ENCODE peak calls at places on chromosome 16, in eight cellular contexts. One of them, this sample, is unnamed.

GRCh38 chr16:69276143-69277115 is 34.7 kb upstream of the VPS4A start:
- DNase-seq in neural progenitor cell: no peak
- DNase-seq in mucosa of descending colon: no peak
- DNase-seq in HFF-Myc: peak; percentile 83
- DNase-seq in brain microvascular endothelial cell: peak; percentile 89
- DNase-seq in fibroblast of the aortic adventitia: peak; percentile 98
- DNase-seq in body of pancreas: peak; percentile 37
- DNase-seq in fibroblast of pulmonary artery: peak; percentile 96
- DNase-seq in this sample: no peak

GRCh38 chr16:68921654-68922053 is 78.3 kb downstream of the TANGO6 start:
- DNase-seq in neural progenitor cell: no peak
- DNase-seq in fibroblast of pulmonary artery: peak; percentile 48
- DNase-seq in fibroblast of the aortic adventitia: no peak
- DNase-seq in brain microvascular endothelial cell: no peak
- DNase-seq in body of pancreas: peak; percentile 25
- DNase-seq in HFF-Myc: no peak
- DNase-seq in mucosa of descending colon: no peak
- DNase-seq in this sample: peak; percentile 82

GRCh38 chr16:26645629-26646028 is 421.1 kb upstream of the C16orf82 start:
- DNase-seq in body of pancreas: peak; percentile 46
- DNase-seq in brain microvascular endothelial cell: no peak
- DNase-seq in neural progenitor cell: peak; percentile 80
- DNase-seq in fibroblast of the aortic adventitia: no peak
- DNase-seq in HFF-Myc: no peak
- DNase-seq in mucosa of descending colon: no peak
- DNase-seq in fibroblast of pulmonary artery: no peak
- DNase-seq in this sample: no peak

GRCh38 chr16:85136213-85136704 is 24.0 kb upstream of the CIBAR2 start:
- DNase-seq in fibroblast of pulmonary artery: no peak
- DNase-seq in body of pancreas: peak; percentile 33
- DNase-seq in HFF-Myc: no peak
- DNase-seq in neural progenitor cell: no peak
- DNase-seq in mucosa of descending colon: no peak
- DNase-seq in fibroblast of the aortic adventitia: no peak
- DNase-seq in brain microvascular endothelial cell: no peak
- DNase-seq in this sample: no peak

GRCh38 chr16:85777583-85778310 is 21.6 kb downstream of the EMC8 start:
- DNase-seq in fibroblast of the aortic adventitia: no peak
- DNase-seq in mucosa of descending colon: no peak
- DNase-seq in neural progenitor cell: no peak
- DNase-seq in body of pancreas: no peak
- DNase-seq in HFF-Myc: no peak
- DNase-seq in fibroblast of pulmonary artery: no peak
- DNase-seq in brain microvascular endothelial cell: no peak
- DNase-seq in this sample: no peak

GRCh38 chr16:7914738-7915137 is 582.1 kb downstream of the RBFOX1 start:
- DNase-seq in HFF-Myc: no peak
- DNase-seq in fibroblast of pulmonary artery: no peak
- DNase-seq in brain microvascular endothelial cell: no peak
- DNase-seq in mucosa of descending colon: no peak
- DNase-seq in body of pancreas: no peak
- DNase-seq in neural progenitor cell: no peak
- DNase-seq in fibroblast of the aortic adventitia: no peak
- DNase-seq in this sample: no peak

GRCh38 chr16:58363746-58364393 is 28.4 kb upstream of the GINS3 start:
- DNase-seq in neural progenitor cell: no peak
- DNase-seq in HFF-Myc: no peak
- DNase-seq in mucosa of descending colon: no peak
- DNase-seq in fibroblast of the aortic adventitia: no peak
- DNase-seq in body of pancreas: no peak
- DNase-seq in fibroblast of pulmonary artery: no peak
- DNase-seq in brain microvascular endothelial cell: no peak
- DNase-seq in this sample: no peak

GRCh38 chr16:23879735-23880373 is 44.1 kb downstream of the PRKCB start:
- DNase-seq in HFF-Myc: no peak
- DNase-seq in neural progenitor cell: no peak
- DNase-seq in fibroblast of the aortic adventitia: no peak
- DNase-seq in mucosa of descending colon: no peak
- DNase-seq in fibroblast of pulmonary artery: no peak
- DNase-seq in body of pancreas: no peak
- DNase-seq in brain microvascular endothelial cell: no peak
- DNase-seq in this sample: no peak

GRCh38 chr16:12575288-12575687 is 228.4 kb downstream of the CPPED1 start:
- DNase-seq in HFF-Myc: no peak
- DNase-seq in fibroblast of pulmonary artery: no peak
- DNase-seq in mucosa of descending colon: no peak
- DNase-seq in neural progenitor cell: no peak
- DNase-seq in body of pancreas: no peak
- DNase-seq in brain microvascular endothelial cell: no peak
- DNase-seq in fibroblast of the aortic adventitia: no peak
- DNase-seq in this sample: no peak

GRCh38 chr16:84922351-84923135 is 88.8 kb downstream of the ZDHHC7 start:
- DNase-seq in fibroblast of pulmonary artery: peak; percentile 76
- DNase-seq in brain microvascular endothelial cell: peak; percentile 12
- DNase-seq in neural progenitor cell: peak; percentile 34
- DNase-seq in body of pancreas: peak; percentile 47
- DNase-seq in fibroblast of the aortic adventitia: peak; percentile 38
- DNase-seq in HFF-Myc: no peak
- DNase-seq in mucosa of descending colon: peak; percentile 65
- DNase-seq in this sample: no peak

GRCh38 chr16:87198881-87199280 is 118.3 kb downstream of the C16orf95 start:
- DNase-seq in HFF-Myc: no peak
- DNase-seq in fibroblast of pulmonary artery: no peak
- DNase-seq in fibroblast of the aortic adventitia: no peak
- DNase-seq in body of pancreas: no peak
- DNase-seq in neural progenitor cell: no peak
- DNase-seq in brain microvascular endothelial cell: no peak
- DNase-seq in mucosa of descending colon: no peak
- DNase-seq in this sample: no peak

GRCh38 chr16:1077877-1078578 is 5.5 kb downstream of the SSTR5 start:
- DNase-seq in fibroblast of the aortic adventitia: no peak
- DNase-seq in body of pancreas: no peak
- DNase-seq in HFF-Myc: no peak
- DNase-seq in fibroblast of pulmonary artery: no peak
- DNase-seq in mucosa of descending colon: no peak
- DNase-seq in neural progenitor cell: no peak
- DNase-seq in brain microvascular endothelial cell: no peak
- DNase-seq in this sample: no peak
- H3K4me3 ChIP-seq in fibroblast of the aortic adventitia: no peak overlapping the region
- H3K4me3 ChIP-seq in body of pancreas: no peak overlapping the region
- H3K4me3 ChIP-seq in HFF-Myc: no peak overlapping the region
- H3K4me3 ChIP-seq in fibroblast of pulmonary artery: no peak overlapping the region
- H3K4me3 ChIP-seq in mucosa of descending colon: no peak overlapping the region
- H3K4me3 ChIP-seq in neural progenitor cell: no peak overlapping the region
- H3K4me3 ChIP-seq in brain microvascular endothelial cell: no peak overlapping the region
- H3K4me3 ChIP-seq in this sample: peak overlapping the region; percentile 34

GRCh38 chr16:88585269-88585668 is 15.1 kb downstream of the ZC3H18 start:
- DNase-seq in fibroblast of the aortic adventitia: no peak
- DNase-seq in mucosa of descending colon: no peak
- DNase-seq in brain microvascular endothelial cell: no peak
- DNase-seq in neural progenitor cell: no peak
- DNase-seq in body of pancreas: no peak
- DNase-seq in fibroblast of pulmonary artery: no peak
- DNase-seq in HFF-Myc: no peak
- DNase-seq in this sample: no peak

GRCh38 chr16:88591577-88592021 is 21.4 kb downstream of the ZC3H18 start:
- DNase-seq in body of pancreas: peak; percentile 24
- DNase-seq in neural progenitor cell: no peak
- DNase-seq in HFF-Myc: no peak
- DNase-seq in fibroblast of pulmonary artery: peak; percentile 11
- DNase-seq in mucosa of descending colon: no peak
- DNase-seq in fibroblast of the aortic adventitia: peak; percentile 69
- DNase-seq in brain microvascular endothelial cell: no peak
- DNase-seq in this sample: no peak

GRCh38 chr16:88588754-88589153 is 18.6 kb downstream of the ZC3H18 start:
- DNase-seq in fibroblast of the aortic adventitia: no peak
- DNase-seq in body of pancreas: no peak
- DNase-seq in mucosa of descending colon: no peak
- DNase-seq in fibroblast of pulmonary artery: no peak
- DNase-seq in HFF-Myc: no peak
- DNase-seq in brain microvascular endothelial cell: no peak
- DNase-seq in neural progenitor cell: no peak
- DNase-seq in this sample: no peak

GRCh38 chr16:88589441-88589840 is 19.2 kb downstream of the ZC3H18 start:
- DNase-seq in body of pancreas: no peak
- DNase-seq in HFF-Myc: no peak
- DNase-seq in neural progenitor cell: no peak
- DNase-seq in fibroblast of pulmonary artery: no peak
- DNase-seq in fibroblast of the aortic adventitia: no peak
- DNase-seq in mucosa of descending colon: no peak
- DNase-seq in brain microvascular endothelial cell: no peak
- DNase-seq in this sample: no peak

GRCh38 chr16:88588148-88588547 is 17.9 kb downstream of the ZC3H18 start:
- DNase-seq in neural progenitor cell: no peak
- DNase-seq in HFF-Myc: no peak
- DNase-seq in body of pancreas: no peak
- DNase-seq in brain microvascular endothelial cell: no peak
- DNase-seq in fibroblast of pulmonary artery: no peak
- DNase-seq in mucosa of descending colon: no peak
- DNase-seq in fibroblast of the aortic adventitia: no peak
- DNase-seq in this sample: no peak
- TF ChIP-seq CTCF in neural progenitor cell: no peak
- TF ChIP-seq CTCF in HFF-Myc: no peak
- TF ChIP-seq CTCF in body of pancreas: no peak
- TF ChIP-seq CTCF in brain microvascular endothelial cell: no peak
- TF ChIP-seq CTCF in fibroblast of pulmonary artery: no peak
- TF ChIP-seq CTCF in mucosa of descending colon: no peak
- TF ChIP-seq CTCF in fibroblast of the aortic adventitia: no peak
- TF ChIP-seq CTCF in this sample: no peak

GRCh38 chr16:50692644-50692998 is 785 bp upstream of the NOD2 start:
- DNase-seq in HFF-Myc: no peak
- DNase-seq in fibroblast of the aortic adventitia: no peak
- DNase-seq in body of pancreas: no peak
- DNase-seq in neural progenitor cell: no peak
- DNase-seq in fibroblast of pulmonary artery: no peak
- DNase-seq in mucosa of descending colon: no peak
- DNase-seq in brain microvascular endothelial cell: no peak
- DNase-seq in this sample: no peak
- H3K4me3 ChIP-seq in HFF-Myc: no peak overlapping the region
- H3K4me3 ChIP-seq in fibroblast of the aortic adventitia: no peak overlapping the region
- H3K4me3 ChIP-seq in body of pancreas: no peak overlapping the region
- H3K4me3 ChIP-seq in neural progenitor cell: no peak overlapping the region
- H3K4me3 ChIP-seq in fibroblast of pulmonary artery: no peak overlapping the region
- H3K4me3 ChIP-seq in mucosa of descending colon: no peak overlapping the region
- H3K4me3 ChIP-seq in brain microvascular endothelial cell: no peak overlapping the region
- H3K4me3 ChIP-seq in this sample: no peak overlapping the region

DNA sequence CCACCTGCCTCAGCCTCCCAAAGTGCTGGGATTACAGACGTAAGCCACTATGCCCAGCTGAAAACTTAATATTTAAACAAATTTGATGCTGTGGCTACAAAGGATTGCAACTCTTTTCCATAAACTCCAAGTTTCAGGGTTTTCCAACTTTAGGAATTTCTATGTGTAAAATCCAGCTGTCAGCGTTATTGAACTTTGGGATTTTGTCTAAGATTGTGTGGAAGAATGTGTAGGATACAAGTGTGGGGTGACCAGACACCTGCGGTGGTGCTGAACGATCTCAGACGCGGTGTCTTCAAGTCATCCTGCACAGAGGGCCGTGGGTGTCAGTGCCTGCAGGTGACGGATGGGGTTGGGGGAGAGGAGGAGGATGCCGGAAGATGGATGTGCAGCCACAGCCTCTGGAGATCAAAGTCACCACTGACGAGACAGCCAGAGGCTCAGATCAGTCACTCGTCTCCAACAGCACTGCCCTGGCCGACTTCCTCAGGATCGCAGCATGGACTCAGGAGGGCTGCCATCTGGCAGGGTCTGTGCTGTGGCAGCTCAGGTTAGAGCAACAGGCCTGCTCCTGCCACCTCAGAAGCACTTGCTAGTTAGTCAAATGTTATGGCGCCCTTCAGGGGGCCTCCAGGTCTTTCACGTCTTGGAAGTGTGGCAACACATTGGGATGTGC is 13.0 kb downstream of the ACSF3 start:
- DNase-seq in fibroblast of pulmonary artery: no peak
- DNase-seq in brain microvascular endothelial cell: no peak
- DNase-seq in mucosa of descending colon: no peak
- DNase-seq in neural progenitor cell: no peak
- DNase-seq in body of pancreas: no peak
- DNase-seq in fibroblast of the aortic adventitia: no peak
- DNase-seq in HFF-Myc: no peak
- DNase-seq in this sample: no peak
- TF ChIP-seq CTCF in fibroblast of pulmonary artery: no peak
- TF ChIP-seq CTCF in brain microvascular endothelial cell: no peak
- TF ChIP-seq CTCF in mucosa of descending colon: no peak
- TF ChIP-seq CTCF in neural progenitor cell: no peak
- TF ChIP-seq CTCF in body of pancreas: no peak
- TF ChIP-seq CTCF in fibroblast of the aortic adventitia: no peak
- TF ChIP-seq CTCF in HFF-Myc: no peak
- TF ChIP-seq CTCF in this sample: no peak

DNA sequence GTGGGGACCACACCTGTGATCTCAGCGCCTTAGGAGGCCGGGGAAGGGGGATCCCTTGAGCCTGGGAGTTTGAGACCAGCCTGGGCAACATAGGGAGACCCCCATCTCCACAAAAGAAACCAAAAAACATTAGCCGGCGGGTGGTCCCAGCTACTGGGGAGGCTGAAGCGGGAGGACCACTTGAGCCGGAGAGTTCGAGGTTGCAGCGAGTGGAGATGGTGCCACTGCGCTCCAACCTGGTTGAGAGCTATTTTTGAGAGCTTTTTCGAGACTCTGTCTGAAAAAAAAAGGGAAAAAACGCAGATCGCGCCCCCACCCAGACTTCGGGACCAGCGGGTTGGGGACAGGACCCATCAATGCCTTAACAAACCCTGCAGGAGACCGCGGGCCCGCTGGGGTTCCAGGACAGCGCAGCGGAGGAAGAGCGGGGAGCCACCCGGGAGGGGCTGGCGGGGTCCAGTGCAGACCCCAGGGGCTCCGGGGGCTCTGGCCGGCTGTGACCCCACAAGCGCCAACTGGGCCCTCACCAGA is 762 bp upstream of the BAIAP3 start:
- DNase-seq in fibroblast of the aortic adventitia: no peak
- DNase-seq in neural progenitor cell: no peak
- DNase-seq in body of pancreas: no peak
- DNase-seq in mucosa of descending colon: no peak
- DNase-seq in brain microvascular endothelial cell: no peak
- DNase-seq in HFF-Myc: no peak
- DNase-seq in fibroblast of pulmonary artery: no peak
- DNase-seq in this sample: no peak
- H3K4me3 ChIP-seq in fibroblast of the aortic adventitia: no peak overlapping the region
- H3K4me3 ChIP-seq in neural progenitor cell: no peak overlapping the region
- H3K4me3 ChIP-seq in body of pancreas: no peak overlapping the region
- H3K4me3 ChIP-seq in mucosa of descending colon: no peak overlapping the region
- H3K4me3 ChIP-seq in brain microvascular endothelial cell: no peak overlapping the region
- H3K4me3 ChIP-seq in HFF-Myc: no peak overlapping the region
- H3K4me3 ChIP-seq in fibroblast of pulmonary artery: peak overlapping the region; percentile 37
- H3K4me3 ChIP-seq in this sample: peak overlapping the region; percentile 54

GRCh38 chr16:48864055-48864454 is 254.1 kb upstream of the N4BP1 start:
- DNase-seq in mucosa of descending colon: no peak
- DNase-seq in body of pancreas: no peak
- DNase-seq in brain microvascular endothelial cell: no peak
- DNase-seq in fibroblast of the aortic adventitia: no peak
- DNase-seq in fibroblast of pulmonary artery: no peak
- DNase-seq in HFF-Myc: no peak
- DNase-seq in neural progenitor cell: no peak
- DNase-seq in this sample: no peak
- TF ChIP-seq CTCF in mucosa of descending colon: no peak
- TF ChIP-seq CTCF in body of pancreas: no peak
- TF ChIP-seq CTCF in brain microvascular endothelial cell: no peak
- TF ChIP-seq CTCF in fibroblast of the aortic adventitia: no peak
- TF ChIP-seq CTCF in fibroblast of pulmonary artery: no peak
- TF ChIP-seq CTCF in HFF-Myc: no peak
- TF ChIP-seq CTCF in neural progenitor cell: peak; percentile 35
- TF ChIP-seq CTCF in this sample: no peak

This sample was measured in epithelial cell of proximal tubule.